ENCODE peak calls at places on chromosomes 3 and 15, in nine cellular contexts. S is CD4-positive, alpha-beta T cell; P is foreskin fibroblast; E is bronchial epithelial cell; A is GM20000; Y is AG04450; T is fibroblast of lung; J is AG09309; B is transverse colon. M is an unnamed sample.

GRCh38 chr3:45777111-45777752 is 19.1 kb downstream of the SLC6A20 start:
- DNase-seq in S (no peak), J (no peak), B (no peak), T (no peak), A (no peak), E (no peak), Y (no peak), P (no peak), M (no peak)

GRCh38 chr3:20974389-20974788 is 776.6 kb downstream of the ZNF385D start:
- DNase-seq in Y (no peak), P (no peak), S (no peak), J (no peak), A (no peak), E (no peak), T (no peak), B (no peak), M (no peak)

GRCh38 chr3:111472556-111472955 is 69.4 kb upstream of the CD96 start:
- DNase-seq in P (no peak), T (no peak), Y (no peak), S (no peak), B (no peak), J (no peak), E (peak), A (no peak), M (no peak)

GRCh38 chr15:75694241-75695182 is 18.1 kb downstream of the CSPG4 start:
- DNase-seq in P (peak), T (peak), B (peak), S (no peak), E (peak), J (peak), Y (peak), A (peak), M (no peak)

GRCh38 chr3:5136619-5137429 is 14.7 kb downstream of the ARL8B start:
- DNase-seq in A (peak), E (peak), S (peak), J (no peak), P (no peak), Y (no peak), T (peak), B (no peak), M (no peak)

GRCh38 chr3:120506828-120507774 is 56.3 kb upstream of the FSTL1 start:
- DNase-seq in J (no peak), T (peak), B (peak), S (no peak), A (peak), Y (no peak), E (peak), P (peak), M (no peak)

GRCh38 chr15:68630836-68631235 is 52.0 kb downstream of the CORO2B start:
- DNase-seq in T (no peak), P (no peak), J (no peak), Y (no peak), B (no peak), A (no peak), E (no peak), S (no peak), M (no peak)

GRCh38 chr15:42858999-42859789 is 61.4 kb downstream of the TTBK2 start:
- DNase-seq in A (no peak), P (no peak), B (no peak), Y (no peak), T (peak), E (no peak), J (no peak), S (no peak), M (no peak)

GRCh38 chr3:137509354-137510045 is 254.6 kb upstream of the SOX14 start:
- DNase-seq in T (no peak), A (no peak), S (no peak), B (no peak), P (no peak), E (no peak), J (no peak), Y (no peak), M (no peak)

GRCh38 chr3:189267981-189268613 is 96.3 kb downstream of the TPRG1 start:
- DNase-seq in J (no peak), Y (no peak), S (no peak), E (peak), T (peak), B (no peak), A (no peak), P (no peak), M (no peak)

GRCh38 chr15:78977091-78977571 is 32.3 kb upstream of the CTSH start:
- DNase-seq in B (no peak), S (no peak), A (peak), E (no peak), J (no peak), P (no peak), T (no peak), Y (no peak), M (peak)

GRCh38 chr15:70276401-70276800 is 178.7 kb upstream of the TLE3 start:
- DNase-seq in E (no peak), B (no peak), S (no peak), P (no peak), Y (no peak), A (no peak), T (no peak), J (no peak), M (peak)

GRCh38 chr3:126551839-126552687 is 6.7 kb downstream of the C3orf22 start:
- DNase-seq in J (no peak), T (no peak), E (no peak), A (no peak), B (peak), P (no peak), S (no peak), Y (no peak), M (no peak)

GRCh38 chr15:31098953-31099740 is 2.4 kb downstream of the TRPM1 start:
- DNase-seq in Y (no peak), B (no peak), T (no peak), P (no peak), A (peak), S (no peak), E (no peak), J (no peak), M (no peak)

GRCh38 chr15:37995461-37996347 is 61.3 kb downstream of the TMCO5A start:
- DNase-seq in T (peak), J (peak), S (no peak), Y (peak), E (peak), A (peak), B (no peak), P (peak), M (no peak)

GRCh38 chr3:7264196-7264526 is 403.2 kb downstream of the GRM7 start:
- DNase-seq in P (no peak), J (no peak), Y (no peak), E (no peak), S (no peak), T (no peak), A (no peak), B (no peak), M (no peak)

GRCh38 chr3:25469609-25470008 is 41.5 kb downstream of the RARB start:
- DNase-seq in J (no peak), T (no peak), P (no peak), S (no peak), Y (no peak), E (no peak), B (no peak), A (no peak), M (no peak)

GRCh38 chr15:63497642-63498100 is 6.7 kb upstream of the USP3 start:
- DNase-seq in Y (no peak), J (no peak), S (peak), B (peak), E (no peak), A (no peak), T (no peak), P (no peak), M (peak)

GRCh38 chr15:75786564-75786925 is 56.7 kb upstream of the UBE2Q2 start:
- DNase-seq in P (no peak), A (no peak), Y (no peak), B (no peak), S (no peak), E (no peak), T (no peak), J (no peak), M (no peak)

GRCh38 chr3:8937064-8938020 is 25.9 kb downstream of the RAD18 start:
- DNase-seq in J (peak), P (peak), Y (peak), E (peak), B (no peak), T (peak), S (no peak), A (no peak), M (no peak)

GRCh38 chr15:86316699-86317378 is 237.2 kb downstream of the AGBL1 start:
- DNase-seq in E (no peak), A (no peak), T (no peak), S (no peak), B (no peak), P (no peak), J (no peak), Y (no peak), M (no peak)

GRCh38 chr3:197022405-197023231 is 7.0 kb downstream of the MELTF start:
- DNase-seq in J (no peak), S (no peak), A (peak), E (no peak), B (no peak), Y (no peak), P (no peak), T (no peak), M (peak)

GRCh38 chr3:171775943-171776342 is 34.3 kb downstream of the PLD1 start:
- DNase-seq in S (no peak), Y (no peak), T (no peak), J (no peak), B (no peak), A (no peak), E (no peak), P (no peak), M (no peak)

GRCh38 chr3:112811917-112812660 is 34.6 kb downstream of the CD200R1L start:
- DNase-seq in Y (no peak), B (no peak), P (no peak), S (no peak), T (no peak), A (no peak), E (no peak), J (no peak), M (no peak)

GRCh38 chr3:122942241-122942640 is 85.3 kb downstream of the SEMA5B start:
- DNase-seq in P (no peak), E (peak), S (no peak), B (no peak), T (no peak), A (no peak), Y (no peak), J (no peak), M (no peak)

GRCh38 chr3:81580399-81580798 is 181.0 kb downstream of the GBE1 start:
- DNase-seq in B (no peak), J (no peak), S (no peak), P (no peak), E (no peak), Y (no peak), A (no peak), T (no peak), M (no peak)

GRCh38 chr15:65248506-65248905 is 37.2 kb upstream of the CILP start:
- DNase-seq in A (no peak), B (no peak), Y (no peak), P (no peak), E (no peak), J (no peak), T (no peak), S (no peak), M (no peak)

GRCh38 chr3:168061332-168061996 is 34.3 kb downstream of the GOLIM4 start:
- DNase-seq in P (no peak), T (peak), E (no peak), J (no peak), S (no peak), B (no peak), A (peak), Y (no peak), M (no peak)

GRCh38 chr3:122318620-122319019 is 6.4 kb upstream of the CSTA start:
- DNase-seq in E (peak), A (no peak), J (no peak), Y (no peak), B (no peak), S (no peak), T (peak), P (no peak), M (no peak)

GRCh38 chr3:133092676-133093075 is 54.5 kb downstream of the TMEM108 start:
- DNase-seq in B (no peak), T (peak), J (no peak), S (no peak), Y (no peak), E (no peak), A (no peak), P (no peak), M (no peak)

GRCh38 chr15:89858661-89859458 is 34.9 kb downstream of the AP3S2 start:
- DNase-seq in A (no peak), Y (no peak), E (no peak), S (no peak), J (no peak), P (no peak), B (no peak), T (no peak), M (no peak)

GRCh38 chr3:126106336-126107202 is 22.6 kb upstream of the SLC41A3 start:
- DNase-seq in P (no peak), S (no peak), A (no peak), J (no peak), B (no peak), T (no peak), E (no peak), Y (no peak), M (no peak)

GRCh38 chr3:30577788-30578187 is 28.6 kb upstream of the TGFBR2 start:
- DNase-seq in A (no peak), E (no peak), Y (no peak), B (no peak), S (no peak), P (no peak), T (no peak), J (no peak), M (no peak)

GRCh38 chr3:178966299-178967183 is 105.1 kb downstream of the ZMAT3 start:
- DNase-seq in P (no peak), T (peak), A (no peak), E (peak), B (no peak), J (no peak), Y (no peak), S (no peak), M (no peak)

GRCh38 chr15:47523669-47524068 is 193.6 kb upstream of the SEMA6D start:
- DNase-seq in T (peak), S (no peak), B (no peak), J (no peak), A (no peak), P (peak), Y (no peak), E (peak), M (no peak)

GRCh38 chr15:64851503-64851840 is 9.8 kb downstream of the PLEKHO2 start:
- DNase-seq in J (peak), P (peak), Y (peak), S (no peak), B (peak), T (peak), E (no peak), A (no peak), M (no peak)

GRCh38 chr3:26369133-26369532 is 253.4 kb upstream of the LRRC3B start:
- DNase-seq in P (no peak), T (no peak), S (no peak), Y (no peak), B (no peak), E (no peak), A (no peak), J (no peak), M (no peak)

GRCh38 chr3:104886220-104886995 is 480.3 kb upstream of the ALCAM start:
- DNase-seq in S (no peak), B (no peak), J (no peak), E (peak), P (peak), Y (no peak), A (no peak), T (peak), M (no peak)

DNA sequence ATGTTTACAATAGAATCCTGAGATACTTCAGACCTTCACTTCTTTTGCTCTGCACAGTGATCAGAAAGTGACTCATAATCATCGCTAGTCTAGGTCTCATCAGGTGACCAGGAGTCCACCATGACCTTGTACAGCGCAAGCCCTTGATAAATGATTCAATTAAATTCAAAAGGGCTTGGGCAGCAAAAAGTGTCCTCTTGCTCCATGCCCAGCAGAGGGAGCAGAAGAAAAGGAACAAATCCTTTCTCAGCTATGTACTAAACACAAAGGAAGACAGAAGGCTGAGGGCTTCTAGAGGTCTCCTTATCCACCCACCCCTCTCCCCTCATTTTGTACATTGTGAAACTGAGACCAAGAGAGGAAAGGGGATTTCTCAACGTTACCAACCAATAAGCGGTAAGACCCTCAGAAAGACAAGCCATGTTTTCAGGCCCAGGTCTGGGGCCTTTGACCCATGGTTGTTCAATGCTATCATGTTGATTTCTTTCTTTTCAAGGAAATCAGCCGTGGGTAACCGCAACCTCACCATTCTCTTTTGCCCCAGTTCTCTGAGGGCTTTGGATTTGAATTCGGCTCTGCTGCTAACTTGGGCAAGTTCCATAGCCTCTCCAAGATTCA is 74.8 kb downstream of the AQP9 start:
- DNase-seq in B (no peak), E (peak), P (no peak), A (no peak), S (no peak), J (no peak), Y (no peak), T (peak), M (no peak)
- TF ChIP-seq CTCF in B (no peak), E (peak), P (peak), A (peak), S (no peak), J (peak), Y (peak), T (peak), M (peak)

GRCh38 chr3:99548674-99549073 is 89.7 kb upstream of the COL8A1 start:
- DNase-seq in E (peak), S (no peak), Y (no peak), P (no peak), T (no peak), B (no peak), A (no peak), J (no peak), M (no peak)

GRCh38 chr3:99545941-99546580 is 92.3 kb upstream of the COL8A1 start:
- DNase-seq in S (no peak), E (peak), J (no peak), T (no peak), A (no peak), B (no peak), Y (no peak), P (no peak), M (no peak)

GRCh38 chr3:99549918-99550603 is 88.3 kb upstream of the COL8A1 start:
- DNase-seq in P (peak), E (peak), T (peak), J (peak), B (no peak), A (no peak), S (no peak), Y (no peak), M (no peak)

GRCh38 chr3:99549220-99549619 is 89.2 kb upstream of the COL8A1 start:
- DNase-seq in S (no peak), T (no peak), Y (no peak), A (no peak), B (no peak), P (no peak), E (no peak), J (no peak), M (no peak)

GRCh38 chr3:99551520-99551919 is 86.9 kb upstream of the COL8A1 start:
- DNase-seq in P (no peak), E (no peak), J (no peak), S (no peak), T (no peak), B (no peak), Y (no peak), A (no peak), M (no peak)
- TF ChIP-seq CTCF in P (no peak), E (peak), J (peak), S (no peak), T (no peak), B (no peak), Y (peak), A (no peak), M (no peak)

GRCh38 chr3:187713504-187713903 is 11.1 kb upstream of the RTP2 start:
- DNase-seq in J (no peak), T (peak), A (no peak), P (no peak), Y (no peak), B (no peak), E (peak), S (no peak), M (no peak)

GRCh38 chr3:187708696-187709095 is 6.3 kb upstream of the RTP2 start:
- DNase-seq in J (no peak), E (no peak), A (no peak), Y (no peak), S (no peak), P (no peak), B (no peak), T (no peak), M (no peak)

GRCh38 chr3:187706966-187707365 is 4.6 kb upstream of the RTP2 start:
- DNase-seq in S (no peak), P (no peak), J (no peak), T (no peak), A (no peak), Y (no peak), B (peak), E (no peak), M (peak)

GRCh38 chr3:187705164-187705563 is 2.8 kb upstream of the RTP2 start:
- DNase-seq in Y (no peak), P (no peak), B (no peak), A (no peak), T (peak), J (no peak), S (no peak), E (no peak), M (no peak)

GRCh38 chr3:187709155-187709554 is 6.8 kb upstream of the RTP2 start:
- DNase-seq in T (no peak), A (no peak), B (no peak), J (no peak), E (no peak), P (no peak), S (no peak), Y (no peak), M (no peak)
- TF ChIP-seq CTCF in T (no peak), A (no peak), B (no peak), J (peak), E (no peak), P (no peak), S (no peak), Y (peak), M (no peak)

GRCh38 chr15:81303241-81304225 is 20.4 kb downstream of the STARD5 start:
- DNase-seq in J (no peak), T (peak), S (peak), E (peak), B (no peak), P (no peak), A (no peak), Y (no peak), M (no peak)

GRCh38 chr15:81299630-81300273 is 24.2 kb downstream of the STARD5 start:
- DNase-seq in Y (no peak), E (no peak), A (no peak), S (no peak), P (no peak), T (no peak), J (no peak), B (no peak), M (no peak)

GRCh38 chr15:81301815-81302399 is 22.0 kb downstream of the STARD5 start:
- DNase-seq in S (no peak), J (no peak), P (no peak), E (no peak), T (no peak), Y (no peak), B (peak), A (peak), M (peak)

GRCh38 chr15:81302605-81303204 is 21.2 kb downstream of the STARD5 start:
- DNase-seq in B (no peak), J (no peak), S (no peak), E (no peak), T (no peak), P (no peak), A (no peak), Y (no peak), M (no peak)

DNA sequence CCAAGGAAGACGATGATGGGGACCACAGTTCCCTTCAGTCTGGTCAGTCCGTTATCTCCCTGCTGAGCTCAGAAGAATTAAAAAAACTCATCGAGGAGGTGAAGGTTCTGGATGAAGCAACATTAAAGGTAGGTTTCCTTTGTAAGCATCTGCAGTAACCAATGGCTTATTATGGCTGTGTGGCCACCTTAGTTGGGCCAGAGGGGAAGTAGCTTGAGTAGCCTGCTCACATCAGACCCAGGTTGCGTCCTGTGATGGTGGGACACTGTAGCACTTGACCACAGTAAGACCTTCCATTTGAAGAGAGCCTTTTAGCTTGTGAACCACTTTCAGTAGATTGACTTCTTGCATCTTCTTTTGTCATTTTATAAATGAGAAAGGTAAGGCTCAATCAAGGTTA is 22.6 kb downstream of the STARD5 start:
- DNase-seq in A (no peak), Y (no peak), P (no peak), S (no peak), E (no peak), J (no peak), T (no peak), B (peak), M (no peak)
- TF ChIP-seq CTCF in A (no peak), Y (no peak), P (no peak), S (no peak), E (no peak), J (no peak), T (no peak), B (no peak), M (no peak)

GRCh38 chr3:195556390-195556789 is 13.3 kb upstream of the PPP1R2 start:
- DNase-seq in S (peak), E (no peak), T (no peak), Y (no peak), B (peak), J (no peak), P (no peak), A (peak), M (no peak)
- TF ChIP-seq CTCF in S (peak), E (peak), T (no peak), Y (peak), B (no peak), J (peak), P (peak), A (peak), M (peak)